ENCODE peak calls at places on chromosomes 5 and 9, in ten cellular contexts. H is germinal center, Z is COR-L47, Q is HS-5, T is NCI-H524, X is B cell, P is MM.1S, C is NCI-H1694 treated with DMSO at 0.1 percent for 48 hours, W is HuH-7, E is HuH-7.5. D is an unnamed sample.

GRCh38 chr9:124038790-124039633 is 27.4 kb downstream of the LHX2 start:
- DNase-seq in H (no peak), Z (no peak), Q (no peak), T (no peak), X (no peak), P (no peak), C (no peak), W (peak; percentile 62), E (no peak), D (no peak)

GRCh38 chr9:127785023-127785932 is 556 bp upstream of the CDK9 start:
- DNase-seq in H (peak; percentile 92), Z (peak; percentile 78), Q (peak; percentile 23), T (peak; percentile 59), X (peak; percentile 96), P (peak; percentile 84), C (peak; percentile 54), W (peak; percentile 96), E (peak; percentile 96), D (peak; percentile 71)

GRCh38 chr5:74034738-74035137 is 408.7 kb downstream of the ARHGEF28 start:
- DNase-seq in H (no peak), Z (no peak), Q (peak; percentile 61), T (no peak), X (no peak), P (no peak), C (peak; percentile 32), W (no peak), E (no peak), D (no peak)

GRCh38 chr9:16509946-16510504 is 360.4 kb downstream of the BNC2 start:
- DNase-seq in H (no peak), Z (no peak), Q (no peak), T (no peak), X (no peak), P (no peak), C (no peak), W (no peak), E (no peak), D (no peak)

GRCh38 chr9:37667706-37668672 is 17.2 kb downstream of the FRMPD1 start:
- DNase-seq in H (no peak), Z (no peak), Q (no peak), T (peak; percentile 95), X (no peak), P (no peak), C (no peak), W (peak; percentile 56), E (no peak), D (no peak)

GRCh38 chr5:8216921-8217320 is 348.0 kb downstream of the MTRR start:
- DNase-seq in H (no peak), Z (no peak), Q (no peak), T (no peak), X (no peak), P (no peak), C (no peak), W (no peak), E (no peak), D (no peak)

GRCh38 chr5:28313543-28314334 is 1275.4 kb upstream of the CDH9 start:
- DNase-seq in H (no peak), Z (no peak), Q (peak; percentile 65), T (no peak), X (no peak), P (no peak), C (no peak), W (no peak), E (no peak), D (no peak)

GRCh38 chr9:113649054-113649453 is 185.5 kb downstream of the RGS3 start:
- DNase-seq in H (no peak), Z (peak; percentile 36), Q (no peak), T (peak; percentile 92), X (no peak), P (no peak), C (peak; percentile 45), W (no peak), E (no peak), D (peak; percentile 74)

GRCh38 chr9:17906204-17906840 is 327.5 kb downstream of the SH3GL2 start:
- DNase-seq in H (no peak), Z (peak; percentile 59), Q (no peak), T (no peak), X (no peak), P (no peak), C (peak; percentile 2), W (no peak), E (no peak), D (peak; percentile 41)